ENCODE peak calls at places on chromosomes 4 and X, in five cellular contexts. One of them, this sample, is unnamed.
A peak's percentile ranks its signal among the peaks of the same experiment; 100 is the strongest.

GRCh38 chr4:27176400-27176799 is 315.8 kb downstream of the STIM2 start:
- DNase-seq in tibial nerve: no peak
- DNase-seq in lower lobe of right lung: no peak
- DNase-seq in heart left ventricle: no peak
- DNase-seq in thoracic aorta: no peak
- DNase-seq in this sample: peak; percentile 0

GRCh38 chr4:11503166-11503565 is 74.5 kb upstream of the HS3ST1 start:
- DNase-seq in tibial nerve: no peak
- DNase-seq in lower lobe of right lung: no peak
- DNase-seq in thoracic aorta: no peak
- DNase-seq in heart left ventricle: peak; percentile 84
- DNase-seq in this sample: no peak

GRCh38 chr4:7104366-7105031 is 36.6 kb upstream of the GRPEL1 start:
- DNase-seq in heart left ventricle: no peak
- DNase-seq in tibial nerve: no peak
- DNase-seq in thoracic aorta: no peak
- DNase-seq in lower lobe of right lung: no peak
- DNase-seq in this sample: no peak

GRCh38 chrX:110125435-110125834 is 122.5 kb downstream of the TMEM164 start:
- DNase-seq in lower lobe of right lung: no peak
- DNase-seq in tibial nerve: no peak
- DNase-seq in thoracic aorta: no peak
- DNase-seq in heart left ventricle: no peak
- DNase-seq in this sample: no peak

GRCh38 chr4:176433983-176434382 is 114.2 kb downstream of the SPCS3 start:
- DNase-seq in heart left ventricle: no peak
- DNase-seq in thoracic aorta: no peak
- DNase-seq in tibial nerve: no peak
- DNase-seq in lower lobe of right lung: no peak
- DNase-seq in this sample: no peak

GRCh38 chrX:153336128-153336894 is 2.4 kb downstream of the ZNF275 start:
- DNase-seq in thoracic aorta: no peak
- DNase-seq in lower lobe of right lung: no peak
- DNase-seq in tibial nerve: no peak
- DNase-seq in heart left ventricle: no peak
- DNase-seq in this sample: no peak

GRCh38 chrX:128106630-128107029 is 54.4 kb upstream of the ACTRT1 start:
- DNase-seq in tibial nerve: no peak
- DNase-seq in lower lobe of right lung: no peak
- DNase-seq in thoracic aorta: no peak
- DNase-seq in heart left ventricle: no peak
- DNase-seq in this sample: no peak

GRCh38 chrX:45274576-45274975 is 73.9 kb upstream of the DIPK2B start:
- DNase-seq in heart left ventricle: no peak
- DNase-seq in lower lobe of right lung: no peak
- DNase-seq in tibial nerve: no peak
- DNase-seq in thoracic aorta: no peak
- DNase-seq in this sample: no peak

GRCh38 chrX:2692221-2693122 is 1.4 kb downstream of the CD99 start:
- DNase-seq in tibial nerve: no peak
- DNase-seq in heart left ventricle: peak; percentile 60
- DNase-seq in thoracic aorta: peak; percentile 26
- DNase-seq in lower lobe of right lung: peak; percentile 62
- DNase-seq in this sample: no peak

GRCh38 chrX:63513825-63514574 is 162.9 kb upstream of the SPIN4 start:
- DNase-seq in lower lobe of right lung: no peak
- DNase-seq in tibial nerve: peak; percentile 12
- DNase-seq in thoracic aorta: no peak
- DNase-seq in heart left ventricle: peak; percentile 29
- DNase-seq in this sample: no peak

GRCh38 chrX:123959281-123960063 is 2.0 kb upstream of the STAG2 start:
- DNase-seq in tibial nerve: peak; percentile 29
- DNase-seq in thoracic aorta: no peak
- DNase-seq in heart left ventricle: peak; percentile 63
- DNase-seq in lower lobe of right lung: peak; percentile 50
- DNase-seq in this sample: peak; percentile 13

GRCh38 chr4:25361253-25361652 is 15.8 kb upstream of the ANAPC4 start:
- DNase-seq in heart left ventricle: no peak
- DNase-seq in lower lobe of right lung: no peak
- DNase-seq in tibial nerve: no peak
- DNase-seq in thoracic aorta: no peak
- DNase-seq in this sample: no peak

GRCh38 chr4:145301386-145302080 is 121.1 kb upstream of the OTUD4 start:
- DNase-seq in thoracic aorta: no peak
- DNase-seq in lower lobe of right lung: no peak
- DNase-seq in tibial nerve: no peak
- DNase-seq in heart left ventricle: no peak
- DNase-seq in this sample: no peak

GRCh38 chr4:79141530-79141929 is 184.3 kb downstream of the NAA11 start:
- DNase-seq in thoracic aorta: no peak
- DNase-seq in tibial nerve: no peak
- DNase-seq in heart left ventricle: no peak
- DNase-seq in lower lobe of right lung: no peak
- DNase-seq in this sample: no peak

GRCh38 chr4:37745946-37746345 is 59.8 kb upstream of the RELL1 start:
- DNase-seq in heart left ventricle: no peak
- DNase-seq in thoracic aorta: no peak
- DNase-seq in tibial nerve: no peak
- DNase-seq in lower lobe of right lung: no peak
- DNase-seq in this sample: no peak

GRCh38 chr4:48329976-48330375 is 11.4 kb upstream of the SLAIN2 start:
- DNase-seq in lower lobe of right lung: no peak
- DNase-seq in tibial nerve: no peak
- DNase-seq in heart left ventricle: no peak
- DNase-seq in thoracic aorta: no peak
- DNase-seq in this sample: no peak

GRCh38 chr4:98961770-98962169 is 32.8 kb upstream of the EIF4E start:
- DNase-seq in thoracic aorta: no peak
- DNase-seq in tibial nerve: no peak
- DNase-seq in lower lobe of right lung: no peak
- DNase-seq in heart left ventricle: no peak
- DNase-seq in this sample: no peak

GRCh38 chrX:31154941-31155340 is 83.1 kb upstream of the FTHL17 start:
- DNase-seq in lower lobe of right lung: no peak
- DNase-seq in heart left ventricle: no peak
- DNase-seq in thoracic aorta: no peak
- DNase-seq in tibial nerve: no peak
- DNase-seq in this sample: no peak

GRCh38 chrX:8404443-8404842 is 60.2 kb upstream of the VCX3B start:
- DNase-seq in tibial nerve: no peak
- DNase-seq in heart left ventricle: no peak
- DNase-seq in thoracic aorta: no peak
- DNase-seq in lower lobe of right lung: no peak
- DNase-seq in this sample: no peak

GRCh38 chr4:185831125-185831815 is 19.3 kb upstream of the SORBS2 start:
- DNase-seq in tibial nerve: no peak
- DNase-seq in heart left ventricle: no peak
- DNase-seq in thoracic aorta: no peak
- DNase-seq in lower lobe of right lung: no peak
- DNase-seq in this sample: no peak

GRCh38 chrX:75155454-75155829 is 641 bp downstream of the ABCB7 start:
- DNase-seq in lower lobe of right lung: no peak
- DNase-seq in heart left ventricle: no peak
- DNase-seq in tibial nerve: no peak
- DNase-seq in thoracic aorta: no peak
- DNase-seq in this sample: no peak

GRCh38 chr4:7068883-7069282 is 1.0 kb upstream of the GRPEL1 start:
- DNase-seq in tibial nerve: no peak
- DNase-seq in lower lobe of right lung: no peak
- DNase-seq in heart left ventricle: no peak
- DNase-seq in thoracic aorta: no peak
- DNase-seq in this sample: no peak

GRCh38 chr4:122583906-122584305 is 37.0 kb downstream of the IL21 start:
- DNase-seq in lower lobe of right lung: no peak
- DNase-seq in heart left ventricle: no peak
- DNase-seq in thoracic aorta: no peak
- DNase-seq in tibial nerve: no peak
- DNase-seq in this sample: no peak
- H3K27ac ChIP-seq in lower lobe of right lung: no peak overlapping the region
- H3K27ac ChIP-seq in heart left ventricle: no peak overlapping the region
- H3K27ac ChIP-seq in thoracic aorta: no peak overlapping the region
- H3K27ac ChIP-seq in tibial nerve: no peak overlapping the region
- H3K27ac ChIP-seq in this sample: peak overlapping the region; percentile 91

GRCh38 chr4:8316251-8316771 is 46.8 kb downstream of the HTRA3 start:
- DNase-seq in tibial nerve: no peak
- DNase-seq in heart left ventricle: no peak
- DNase-seq in thoracic aorta: no peak
- DNase-seq in lower lobe of right lung: no peak
- DNase-seq in this sample: no peak
- H3K27ac ChIP-seq in tibial nerve: no peak overlapping the region
- H3K27ac ChIP-seq in heart left ventricle: no peak overlapping the region
- H3K27ac ChIP-seq in thoracic aorta: no peak overlapping the region
- H3K27ac ChIP-seq in lower lobe of right lung: no peak overlapping the region
- H3K27ac ChIP-seq in this sample: no peak overlapping the region

GRCh38 chr4:5746829-5747745 is 36.1 kb downstream of the EVC start:
- DNase-seq in lower lobe of right lung: no peak
- DNase-seq in heart left ventricle: no peak
- DNase-seq in thoracic aorta: no peak
- DNase-seq in tibial nerve: no peak
- DNase-seq in this sample: no peak

GRCh38 chr4:5749568-5749967 is 38.6 kb downstream of the EVC start:
- DNase-seq in tibial nerve: no peak
- DNase-seq in lower lobe of right lung: no peak
- DNase-seq in thoracic aorta: no peak
- DNase-seq in heart left ventricle: no peak
- DNase-seq in this sample: no peak

GRCh38 chr4:5750052-5750950 is 39.3 kb downstream of the EVC start:
- DNase-seq in tibial nerve: no peak
- DNase-seq in thoracic aorta: no peak
- DNase-seq in heart left ventricle: no peak
- DNase-seq in lower lobe of right lung: no peak
- DNase-seq in this sample: no peak

GRCh38 chr4:5746250-5746649 is 35.2 kb downstream of the EVC start:
- DNase-seq in thoracic aorta: no peak
- DNase-seq in lower lobe of right lung: no peak
- DNase-seq in heart left ventricle: no peak
- DNase-seq in tibial nerve: no peak
- DNase-seq in this sample: no peak

GRCh38 chr4:5747746-5748365 is 36.9 kb downstream of the EVC start:
- DNase-seq in thoracic aorta: no peak
- DNase-seq in lower lobe of right lung: no peak
- DNase-seq in heart left ventricle: peak; percentile 43
- DNase-seq in tibial nerve: no peak
- DNase-seq in this sample: no peak
- H3K27ac ChIP-seq in thoracic aorta: peak overlapping the region; percentile 83
- H3K27ac ChIP-seq in lower lobe of right lung: no peak overlapping the region
- H3K27ac ChIP-seq in heart left ventricle: no peak overlapping the region
- H3K27ac ChIP-seq in tibial nerve: no peak overlapping the region
- H3K27ac ChIP-seq in this sample: no peak overlapping the region

GRCh38 chr4:112714922-112715901 is 78.3 kb downstream of the LARP7 start:
- DNase-seq in heart left ventricle: no peak
- DNase-seq in tibial nerve: no peak
- DNase-seq in thoracic aorta: no peak
- DNase-seq in lower lobe of right lung: no peak
- DNase-seq in this sample: no peak
- H3K27ac ChIP-seq in heart left ventricle: peak overlapping the region; percentile 67
- H3K27ac ChIP-seq in tibial nerve: no peak overlapping the region
- H3K27ac ChIP-seq in thoracic aorta: no peak overlapping the region
- H3K27ac ChIP-seq in lower lobe of right lung: no peak overlapping the region
- H3K27ac ChIP-seq in this sample: no peak overlapping the region

GRCh38 chr4:81682492-81682891 is 210.8 kb upstream of the RASGEF1B start:
- DNase-seq in tibial nerve: no peak
- DNase-seq in heart left ventricle: no peak
- DNase-seq in thoracic aorta: no peak
- DNase-seq in lower lobe of right lung: no peak
- DNase-seq in this sample: no peak

GRCh38 chr4:81675785-81676427 is 204.2 kb upstream of the RASGEF1B start:
- DNase-seq in lower lobe of right lung: no peak
- DNase-seq in tibial nerve: no peak
- DNase-seq in heart left ventricle: peak; percentile 28
- DNase-seq in thoracic aorta: no peak
- DNase-seq in this sample: no peak

DNA sequence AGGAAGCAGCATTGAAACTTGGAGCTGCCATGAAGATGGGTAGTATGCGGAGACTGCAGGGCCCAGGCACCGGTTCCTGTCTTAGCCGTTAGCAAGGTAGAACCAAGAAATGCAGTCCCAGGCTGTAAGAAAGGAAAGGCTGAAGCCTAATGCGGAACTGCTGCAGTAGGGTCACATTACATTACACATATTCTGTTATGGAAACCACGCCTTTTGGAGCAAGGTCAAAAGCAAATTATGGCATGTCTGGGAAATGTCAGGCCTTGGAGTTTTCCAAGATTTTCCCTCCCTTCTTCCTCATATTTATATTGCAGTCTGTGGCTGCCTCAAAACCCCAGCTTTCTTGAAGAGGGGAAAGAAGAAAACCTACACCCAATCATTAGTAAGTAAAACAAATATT is 204.8 kb upstream of the RASGEF1B start:
- DNase-seq in tibial nerve: no peak
- DNase-seq in thoracic aorta: no peak
- DNase-seq in lower lobe of right lung: no peak
- DNase-seq in heart left ventricle: no peak
- DNase-seq in this sample: no peak
- H3K27ac ChIP-seq in tibial nerve: no peak overlapping the region
- H3K27ac ChIP-seq in thoracic aorta: no peak overlapping the region
- H3K27ac ChIP-seq in lower lobe of right lung: no peak overlapping the region
- H3K27ac ChIP-seq in heart left ventricle: no peak overlapping the region
- H3K27ac ChIP-seq in this sample: no peak overlapping the region

GRCh38 chr4:163380703-163381102 is 37.0 kb downstream of the NPY5R start:
- DNase-seq in lower lobe of right lung: no peak
- DNase-seq in heart left ventricle: no peak
- DNase-seq in tibial nerve: no peak
- DNase-seq in thoracic aorta: no peak
- DNase-seq in this sample: no peak
- H3K27ac ChIP-seq in lower lobe of right lung: no peak overlapping the region
- H3K27ac ChIP-seq in heart left ventricle: no peak overlapping the region
- H3K27ac ChIP-seq in tibial nerve: no peak overlapping the region
- H3K27ac ChIP-seq in thoracic aorta: no peak overlapping the region
- H3K27ac ChIP-seq in this sample: no peak overlapping the region

GRCh38 chr4:124939908-124940307 is 227.4 kb upstream of the ANKRD50 start:
- DNase-seq in tibial nerve: no peak
- DNase-seq in thoracic aorta: no peak
- DNase-seq in heart left ventricle: no peak
- DNase-seq in lower lobe of right lung: no peak
- DNase-seq in this sample: no peak
- H3K27ac ChIP-seq in tibial nerve: no peak overlapping the region
- H3K27ac ChIP-seq in thoracic aorta: peak overlapping the region; percentile 30
- H3K27ac ChIP-seq in heart left ventricle: peak overlapping the region; percentile 45
- H3K27ac ChIP-seq in lower lobe of right lung: no peak overlapping the region
- H3K27ac ChIP-seq in this sample: no peak overlapping the region

GRCh38 chr4:157045507-157046127 is 30.3 kb upstream of the GLRB start:
- DNase-seq in tibial nerve: no peak
- DNase-seq in heart left ventricle: peak; percentile 25
- DNase-seq in thoracic aorta: peak; percentile 7
- DNase-seq in lower lobe of right lung: no peak
- DNase-seq in this sample: no peak

GRCh38 chr4:157040380-157040779 is 35.6 kb upstream of the GLRB start:
- DNase-seq in lower lobe of right lung: no peak
- DNase-seq in thoracic aorta: no peak
- DNase-seq in tibial nerve: no peak
- DNase-seq in heart left ventricle: no peak
- DNase-seq in this sample: no peak

GRCh38 chr4:157048248-157048647 is 27.7 kb upstream of the GLRB start:
- DNase-seq in thoracic aorta: no peak
- DNase-seq in heart left ventricle: peak; percentile 51
- DNase-seq in lower lobe of right lung: no peak
- DNase-seq in tibial nerve: peak; percentile 27
- DNase-seq in this sample: no peak

GRCh38 chr4:157043131-157043530 is 32.8 kb upstream of the GLRB start:
- DNase-seq in heart left ventricle: no peak
- DNase-seq in thoracic aorta: no peak
- DNase-seq in tibial nerve: no peak
- DNase-seq in lower lobe of right lung: no peak
- DNase-seq in this sample: no peak
- H3K27ac ChIP-seq in heart left ventricle: no peak overlapping the region
- H3K27ac ChIP-seq in thoracic aorta: no peak overlapping the region
- H3K27ac ChIP-seq in tibial nerve: no peak overlapping the region
- H3K27ac ChIP-seq in lower lobe of right lung: no peak overlapping the region
- H3K27ac ChIP-seq in this sample: no peak overlapping the region

GRCh38 chrX:150607200-150607599 is 38.8 kb downstream of the MTM1 start:
- DNase-seq in heart left ventricle: no peak
- DNase-seq in tibial nerve: no peak
- DNase-seq in lower lobe of right lung: no peak
- DNase-seq in thoracic aorta: no peak
- DNase-seq in this sample: no peak
- H3K27ac ChIP-seq in heart left ventricle: no peak overlapping the region
- H3K27ac ChIP-seq in tibial nerve: no peak overlapping the region
- H3K27ac ChIP-seq in lower lobe of right lung: no peak overlapping the region
- H3K27ac ChIP-seq in thoracic aorta: no peak overlapping the region
- H3K27ac ChIP-seq in this sample: no peak overlapping the region

This sample was measured in substantia nigra.